ENCODE peak calls at places on chromosomes 6 and 20, in nine cellular contexts. G is mucosa of descending colon, F is hepatocyte, S is Panc1, Z is body of pancreas, B is right atrium auricular region, N is transverse colon, D is upper lobe of right lung, R is cardiac muscle cell. O is an unnamed sample. For H3K36me3 and H3K9me3, the result is how much of the 10 kb centered on the place peaks cover.

GRCh38 chr6:27775796-27776184 is 136.4 kb downstream of the OR2B2 start:
- DNase-seq in G (no peak), F (no peak), S (no peak), Z (no peak), B (no peak), N (peak), D (no peak), R (no peak), O (no peak)

GRCh38 chr20:9789136-9789535 is 49.7 kb downstream of the PAK5 start:
- DNase-seq in G (no peak), F (no peak), S (no peak), Z (no peak), B (no peak), N (no peak), D (no peak), R (no peak), O (no peak)

GRCh38 chr6:43278524-43279078 is 19.5 kb upstream of the SLC22A7 start:
- DNase-seq in G (peak), F (no peak), S (no peak), Z (no peak), B (no peak), N (peak), D (no peak), R (no peak), O (no peak)

GRCh38 chr6:126307859-126308258 is 32.1 kb upstream of the CENPW start:
- DNase-seq in G (no peak), F (no peak), S (no peak), Z (no peak), B (no peak), N (no peak), D (no peak), R (no peak), O (peak)

GRCh38 chr6:70706491-70707123 is 38.9 kb downstream of the SMAP1 start:
- DNase-seq in G (no peak), F (peak), S (peak), Z (no peak), B (no peak), N (no peak), D (no peak), R (peak), O (no peak)

GRCh38 chr6:114564302-114564933 is 221.6 kb upstream of the HS3ST5 start:
- DNase-seq in G (no peak), F (no peak), S (no peak), Z (no peak), B (no peak), N (no peak), D (no peak), R (no peak), O (no peak)

GRCh38 chr6:35046098-35046497 is 95.0 kb downstream of the TCP11 start:
- DNase-seq in G (no peak), F (no peak), S (no peak), Z (no peak), B (no peak), N (no peak), D (no peak), R (no peak), O (no peak)

GRCh38 chr6:143747347-143747842 is 69.6 kb downstream of the PHACTR2 start:
- DNase-seq in G (no peak), F (peak), S (no peak), Z (peak), B (no peak), N (no peak), D (no peak), R (peak), O (no peak)

GRCh38 chr6:36663504-36664446 is 14.7 kb upstream of the CDKN1A start:
- DNase-seq in G (no peak), F (no peak), S (no peak), Z (no peak), B (no peak), N (no peak), D (no peak), R (no peak), O (no peak)

GRCh38 chr6:29516108-29516507 is 28.4 kb upstream of the MAS1L start:
- DNase-seq in G (no peak), F (no peak), S (no peak), Z (no peak), B (no peak), N (no peak), D (no peak), R (no peak), O (no peak)

GRCh38 chr6:37643851-37644672 is 53.6 kb downstream of the MDGA1 start:
- DNase-seq in G (no peak), F (no peak), S (no peak), Z (no peak), B (no peak), N (no peak), D (peak), R (no peak), O (no peak)

GRCh38 chr6:3603443-3604130 is 146.7 kb upstream of the SLC22A23 start:
- DNase-seq in G (no peak), F (no peak), S (no peak), Z (no peak), B (no peak), N (no peak), D (no peak), R (peak), O (no peak)

GRCh38 chr20:63398744-63399514 is 37.8 kb upstream of the CHRNA4 start:
- DNase-seq in G (no peak), F (no peak), S (no peak), Z (no peak), B (no peak), N (no peak), D (no peak), R (no peak), O (no peak)

GRCh38 chr20:11168026-11168425 is 494.2 kb upstream of the JAG1 start:
- DNase-seq in G (no peak), F (no peak), S (no peak), Z (no peak), B (no peak), N (no peak), D (no peak), R (no peak), O (no peak)

GRCh38 chr6:156977527-156978291 is 200.5 kb downstream of the ARID1B start:
- DNase-seq in G (no peak), F (no peak), S (no peak), Z (peak), B (no peak), N (no peak), D (no peak), R (no peak), O (no peak)

GRCh38 chr6:43753570-43754183 is 16.3 kb upstream of the VEGFA start:
- DNase-seq in G (no peak), F (no peak), S (no peak), Z (no peak), B (no peak), N (no peak), D (no peak), R (no peak), O (no peak)

DNA sequence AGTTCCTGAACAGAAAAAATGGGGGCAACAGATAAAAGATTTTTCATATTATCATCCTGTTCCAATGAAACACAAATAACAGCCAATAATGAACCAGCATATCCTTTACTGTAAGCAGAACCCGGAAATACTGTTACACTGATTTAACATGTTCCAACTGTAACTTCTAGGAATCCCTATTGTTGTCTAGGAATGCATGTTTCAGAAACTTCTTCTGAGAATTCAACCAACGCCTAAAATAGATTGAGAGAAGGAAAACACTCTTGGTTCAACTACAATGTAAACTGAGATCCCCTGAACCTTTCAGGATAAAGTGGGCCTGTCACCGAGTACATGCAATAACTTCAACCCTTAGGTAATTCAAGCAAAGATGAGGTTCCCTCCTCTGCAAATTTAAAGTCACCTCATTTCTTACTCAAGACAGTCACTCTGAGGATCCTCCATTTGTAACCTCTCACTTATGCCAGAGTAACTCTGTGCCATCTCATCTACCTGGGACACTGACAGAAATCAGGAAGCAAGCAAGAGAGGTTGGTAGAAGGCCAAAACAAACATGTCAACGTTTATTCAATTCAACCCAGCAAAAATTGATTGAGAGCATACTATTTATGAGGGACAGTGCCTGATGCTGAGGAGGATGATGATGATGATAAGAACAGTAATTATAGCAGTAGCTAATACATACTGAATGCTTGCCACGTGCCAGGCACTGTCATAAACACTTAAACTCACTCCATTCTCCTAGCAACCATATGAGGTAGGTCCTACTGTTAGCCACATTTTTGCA is 14.1 kb downstream of the UBE3D start:
- DNase-seq in G (no peak), F (no peak), S (no peak), Z (no peak), B (no peak), N (no peak), D (no peak), R (no peak), O (no peak)
- H3K36me3 ChIP-seq in G (under half), F (under half), S (under half), Z (under half), B (under half), N (under half), D (under half), R (under half), O (under half)

DNA sequence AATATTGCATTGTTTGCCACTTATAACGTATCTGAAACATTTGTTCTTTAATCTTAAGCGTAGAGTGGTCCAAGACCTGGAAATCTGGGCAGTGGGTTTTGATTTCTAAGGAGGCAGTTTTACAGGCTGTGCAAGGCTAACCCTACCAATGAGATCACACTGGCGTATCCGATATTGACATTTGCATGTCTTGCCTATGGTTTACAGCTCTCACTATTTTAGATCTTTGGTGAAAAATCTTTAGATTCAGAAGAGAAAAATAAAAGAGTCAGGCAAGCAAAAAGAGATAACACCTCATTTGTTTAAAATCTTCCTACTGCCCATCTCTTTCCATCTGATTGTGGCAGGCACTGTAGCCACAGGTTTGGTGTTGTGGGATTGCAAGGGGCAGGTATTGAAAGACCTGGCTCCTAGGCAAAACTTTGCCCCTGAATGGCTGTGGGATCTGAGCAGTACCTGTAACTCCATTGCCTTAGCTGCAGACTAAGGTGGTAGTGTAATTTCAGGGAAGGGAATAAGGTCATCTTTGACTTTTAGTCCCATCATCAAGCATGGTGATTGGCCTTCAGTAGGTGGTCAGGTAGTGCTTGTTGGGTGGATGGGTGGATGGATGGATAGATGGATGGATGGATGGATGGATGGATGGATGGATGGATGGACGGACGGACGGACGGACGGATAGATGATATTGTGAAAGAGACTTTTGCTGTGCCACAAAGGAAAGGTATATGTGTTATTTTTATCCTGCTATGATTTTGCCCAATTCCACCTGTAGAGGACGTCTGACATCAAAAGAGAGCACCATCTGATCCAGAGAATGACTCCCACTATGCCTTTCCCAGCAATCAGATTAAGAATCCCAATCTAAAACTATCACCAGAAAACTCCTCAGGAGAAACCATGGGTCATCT is 1.9 kb downstream of the TNFAIP3 start:
- DNase-seq in G (no peak), F (no peak), S (no peak), Z (no peak), B (no peak), N (no peak), D (no peak), R (no peak), O (no peak)
- H3K9me3 ChIP-seq in G (under half), F (under half), S (under half), Z (under half), B (under half), N (under half), D (under half), R (under half), O (under half)

GRCh38 chr20:37810027-37810426 is 92.9 kb upstream of the VSTM2L start:
- DNase-seq in G (no peak), F (no peak), S (no peak), Z (no peak), B (no peak), N (no peak), D (no peak), R (no peak), O (no peak)

GRCh38 chr20:37804584-37805566 is 98.1 kb upstream of the VSTM2L start:
- DNase-seq in G (no peak), F (no peak), S (no peak), Z (no peak), B (no peak), N (peak), D (no peak), R (no peak), O (no peak)

GRCh38 chr20:37808752-37809070 is 94.2 kb upstream of the VSTM2L start:
- DNase-seq in G (no peak), F (no peak), S (no peak), Z (no peak), B (no peak), N (no peak), D (no peak), R (no peak), O (no peak)

GRCh38 chr20:37807901-37808751 is 94.8 kb upstream of the VSTM2L start:
- DNase-seq in G (no peak), F (no peak), S (no peak), Z (no peak), B (no peak), N (no peak), D (no peak), R (no peak), O (no peak)

DNA sequence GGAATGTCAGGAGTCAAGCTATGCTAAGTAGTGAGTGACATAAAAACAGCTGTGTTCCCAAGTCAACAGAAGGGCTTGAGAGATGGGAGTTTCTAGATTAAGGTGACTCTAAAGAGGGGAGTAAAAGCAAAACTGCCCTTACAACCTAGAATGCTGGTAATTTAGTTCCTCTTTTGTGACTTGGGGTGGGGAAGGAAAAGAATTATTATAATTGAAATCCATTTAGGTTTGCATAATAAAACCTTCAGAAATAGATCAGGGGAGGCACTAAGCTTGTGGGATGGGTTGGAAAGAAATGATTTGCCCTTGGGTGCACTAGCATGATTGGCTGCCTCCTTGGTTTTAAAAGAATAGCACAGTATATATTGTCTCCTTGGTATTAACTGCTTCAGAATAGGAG is 95.4 kb upstream of the VSTM2L start:
- DNase-seq in G (no peak), F (no peak), S (no peak), Z (no peak), B (no peak), N (no peak), D (no peak), R (no peak), O (no peak)
- H3K36me3 ChIP-seq in G (under half), F (under half), S (under half), Z (under half), B (under half), N (under half), D (under half), R (under half), O (half or more)

GRCh38 chr6:80145921-80146320 is 39.5 kb downstream of the BCKDHB start:
- DNase-seq in G (no peak), F (no peak), S (no peak), Z (no peak), B (no peak), N (no peak), D (no peak), R (no peak), O (no peak)

GRCh38 chr6:80145509-80145908 is 39.0 kb downstream of the BCKDHB start:
- DNase-seq in G (no peak), F (no peak), S (no peak), Z (no peak), B (no peak), N (no peak), D (no peak), R (no peak), O (no peak)

GRCh38 chr6:80144753-80145152 is 38.3 kb downstream of the BCKDHB start:
- DNase-seq in G (no peak), F (no peak), S (no peak), Z (no peak), B (no peak), N (no peak), D (no peak), R (no peak), O (no peak)

GRCh38 chr6:80143312-80143960 is 37.0 kb downstream of the BCKDHB start:
- DNase-seq in G (peak), F (peak), S (no peak), Z (peak), B (peak), N (peak), D (no peak), R (no peak), O (peak)

GRCh38 chr6:80142586-80142985 is 36.1 kb downstream of the BCKDHB start:
- DNase-seq in G (no peak), F (no peak), S (no peak), Z (no peak), B (no peak), N (no peak), D (no peak), R (no peak), O (no peak)
- H3K9me3 ChIP-seq in G (under half), F (under half), S (under half), Z (under half), B (under half), N (under half), D (under half), R (under half), O (under half)

GRCh38 chr20:31757254-31757653 is 18.2 kb downstream of the TPX2 start:
- DNase-seq in G (no peak), F (no peak), S (no peak), Z (no peak), B (no peak), N (no peak), D (no peak), R (no peak), O (no peak)

GRCh38 chr20:31758521-31758920 is 19.4 kb downstream of the TPX2 start:
- DNase-seq in G (no peak), F (no peak), S (no peak), Z (no peak), B (no peak), N (no peak), D (no peak), R (no peak), O (no peak)

GRCh38 chr20:31764641-31765305 is 25.7 kb downstream of the TPX2 start:
- DNase-seq in G (no peak), F (no peak), S (no peak), Z (no peak), B (no peak), N (no peak), D (no peak), R (no peak), O (no peak)

GRCh38 chr20:31758991-31759390 is 19.9 kb downstream of the TPX2 start:
- DNase-seq in G (no peak), F (no peak), S (no peak), Z (no peak), B (no peak), N (no peak), D (no peak), R (no peak), O (no peak)

DNA sequence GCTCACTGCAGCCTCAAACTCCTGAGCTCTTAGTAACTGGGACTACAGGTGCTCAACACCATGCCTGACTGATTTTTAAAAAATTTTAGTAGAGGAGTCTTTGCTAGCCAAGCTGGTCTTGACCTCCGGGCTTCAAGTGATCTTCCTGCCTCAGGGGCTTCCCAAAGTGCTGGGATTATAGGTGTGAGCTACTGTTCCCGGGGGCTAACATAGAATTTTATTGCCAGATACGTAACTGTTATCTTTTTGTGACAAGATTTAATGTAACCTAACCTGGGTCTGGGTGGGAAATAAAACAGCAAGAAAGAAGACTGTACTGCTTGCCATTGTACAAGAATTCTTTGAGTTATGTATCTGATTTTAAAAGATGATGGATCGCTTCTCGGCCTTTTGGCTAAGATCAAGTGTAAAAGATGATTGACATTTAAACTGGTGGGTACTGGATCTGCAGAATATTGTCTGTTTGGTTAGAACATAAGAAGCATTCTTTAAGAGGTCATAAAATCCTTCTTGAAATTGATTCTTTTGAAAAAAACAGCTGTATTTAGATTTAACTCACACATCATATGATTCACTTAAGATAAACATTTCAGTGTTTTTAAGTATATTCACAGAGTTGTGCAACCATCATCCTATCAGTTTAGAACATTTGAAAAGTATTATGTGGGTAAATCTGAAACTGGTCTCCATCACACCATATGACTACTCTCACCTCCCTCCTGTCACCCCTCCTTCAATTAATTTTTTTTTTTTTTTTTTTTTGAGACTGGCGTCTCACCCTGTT is 21.6 kb downstream of the TPX2 start:
- DNase-seq in G (no peak), F (no peak), S (no peak), Z (no peak), B (no peak), N (no peak), D (no peak), R (no peak), O (no peak)
- H3K36me3 ChIP-seq in G (under half), F (under half), S (under half), Z (under half), B (under half), N (under half), D (under half), R (under half), O (under half)

DNA sequence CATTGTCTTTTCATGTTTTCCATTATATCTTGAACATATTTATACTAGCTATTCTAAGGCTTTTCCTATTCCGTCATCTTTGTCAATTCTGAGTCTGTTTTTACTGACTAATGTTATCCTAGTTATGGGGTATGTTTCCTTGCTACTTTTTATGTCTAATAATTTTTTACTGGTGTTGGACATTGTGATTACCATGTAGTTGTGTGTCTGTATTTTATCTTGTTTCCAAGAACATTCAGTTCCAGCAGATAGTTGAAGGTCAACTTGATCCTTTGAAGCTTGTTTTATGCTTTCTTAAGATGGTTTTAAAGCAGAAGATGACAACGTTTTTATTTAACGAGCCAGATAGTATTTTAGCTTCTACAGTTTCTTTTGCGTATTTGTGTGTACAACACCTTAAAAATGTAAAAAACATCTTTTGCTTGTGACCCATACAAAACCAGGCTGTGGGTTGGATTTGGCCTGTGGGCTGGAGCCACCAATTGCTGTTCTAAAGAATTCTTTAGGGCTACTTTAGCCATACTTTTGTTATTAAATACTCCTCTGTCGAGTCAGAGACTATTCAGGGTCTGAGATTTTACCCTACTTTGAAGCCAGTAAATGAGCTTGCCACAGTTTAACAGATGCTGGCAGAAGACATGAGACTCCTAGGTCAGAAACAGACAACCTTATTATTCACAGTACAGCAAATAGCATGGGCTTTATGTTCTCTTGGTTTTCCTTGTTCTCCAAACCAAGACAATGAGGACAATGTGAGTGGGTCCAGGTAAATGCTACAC is 38.7 kb upstream of the REV3L start:
- DNase-seq in G (no peak), F (no peak), S (no peak), Z (no peak), B (no peak), N (no peak), D (no peak), R (no peak), O (no peak)
- H3K9me3 ChIP-seq in G (under half), F (under half), S (under half), Z (under half), B (under half), N (under half), D (under half), R (under half), O (under half)